ENCODE peak calls at places on chromosome X, in four cellular contexts. D, B, A and I are unnamed samples.

GRCh38 chrX:136694491-136695087 is 46.6 kb downstream of the CD40LG start:
- DNase-seq in A (no peak), D (peak), B (no peak), I (no peak)

GRCh38 chrX:96004386-96004785 is 680.3 kb upstream of the DIAPH2 start:
- DNase-seq in B (no peak), D (no peak), A (no peak), I (no peak)

GRCh38 chrX:7120578-7121219 is 26.8 kb upstream of the STS start:
- DNase-seq in A (no peak), D (no peak), B (no peak), I (no peak)

GRCh38 chrX:107014927-107015326 is 14.9 kb upstream of the MORC4 start:
- DNase-seq in D (no peak), B (no peak), A (no peak), I (no peak)

GRCh38 chrX:127011629-127012028 is 192.1 kb downstream of the PRR32 start:
- DNase-seq in D (no peak), B (no peak), A (no peak), I (no peak)

GRCh38 chrX:107448625-107449468 is 605 bp upstream of the FRMPD3 start:
- DNase-seq in D (no peak), B (peak), A (no peak), I (no peak)

GRCh38 chrX:151694661-151695582 is at the start of gene PRRG3:
- DNase-seq in A (no peak), B (no peak), D (no peak), I (no peak)

GRCh38 chrX:6981718-6982406 is 165.7 kb upstream of the STS start:
- DNase-seq in A (no peak), B (no peak), D (no peak), I (no peak)

GRCh38 chrX:154459843-154460242 is 1.8 kb downstream of the PLXNA3 start:
- DNase-seq in A (no peak), B (no peak), D (no peak), I (no peak)

GRCh38 chrX:154460326-154460725 is 2.2 kb downstream of the PLXNA3 start:
- DNase-seq in A (no peak), B (no peak), D (no peak), I (no peak)

GRCh38 chrX:154458116-154458953 is at the start of gene PLXNA3:
- DNase-seq in D (no peak), B (peak), A (no peak), I (peak)

GRCh38 chrX:154458954-154459829 is 1.1 kb downstream of the PLXNA3 start:
- DNase-seq in A (peak), B (peak), D (no peak), I (peak)

GRCh38 chrX:154457491-154458115 is 478 bp upstream of the PLXNA3 start:
- DNase-seq in A (no peak), B (peak), D (no peak), I (peak)
- H3K27ac ChIP-seq in A (peak), B (peak), D (peak), I (peak)

DNA sequence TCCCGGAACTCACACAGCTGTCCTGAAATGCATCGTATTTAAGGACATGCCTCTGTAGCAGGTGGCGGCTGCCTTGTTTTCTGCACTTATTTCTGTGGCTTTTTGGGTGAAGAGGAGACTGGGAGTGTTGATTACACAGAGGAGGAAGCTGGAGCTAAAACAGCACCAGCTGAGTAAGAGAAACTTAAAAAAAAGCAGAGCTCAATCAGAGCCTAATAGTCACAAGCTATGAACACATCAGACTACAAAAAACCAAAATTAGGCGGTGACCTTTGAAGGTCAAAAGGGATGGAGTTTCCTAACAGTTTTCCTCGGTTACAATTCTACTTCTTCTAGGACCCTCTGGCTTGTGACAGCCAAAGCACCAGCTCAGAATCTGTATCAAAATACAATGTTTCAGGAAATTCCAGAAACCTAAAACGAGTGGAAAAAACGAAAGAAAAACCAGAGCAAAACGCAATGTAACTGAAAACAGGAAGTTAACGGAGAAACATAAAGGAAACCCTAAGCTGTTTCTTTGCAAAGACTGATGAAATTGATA is 13.5 kb downstream of the PRKX start:
- DNase-seq in B (no peak), A (no peak), D (no peak), I (no peak)
- H3K27ac ChIP-seq in B (peak), A (peak), D (no peak), I (peak)

GRCh38 chrX:38819163-38819562 is 17.9 kb downstream of the MID1IP1 start:
- DNase-seq in A (no peak), B (no peak), D (no peak), I (no peak)
- H3K27ac ChIP-seq in A (no peak), B (no peak), D (no peak), I (no peak)

DNA sequence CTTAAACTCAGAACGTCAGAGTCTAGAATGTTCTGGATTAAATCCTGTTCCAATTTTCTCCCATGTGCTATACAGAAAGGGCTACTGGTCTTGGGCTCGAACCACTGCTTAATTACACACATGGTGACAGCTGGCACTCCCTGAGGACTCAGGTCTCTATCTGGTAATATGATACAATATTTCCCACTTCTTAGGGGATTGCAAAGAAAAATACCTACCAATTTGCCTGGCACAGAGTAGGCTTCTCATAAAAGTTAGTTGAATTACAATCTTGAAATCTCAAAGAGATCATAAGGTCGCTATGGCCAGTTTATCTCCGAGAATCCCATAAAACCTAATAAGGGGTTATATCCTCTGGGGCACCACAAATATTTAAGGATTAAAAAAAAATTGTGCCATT is 8.6 kb downstream of the GPM6B start:
- DNase-seq in B (no peak), A (no peak), D (no peak), I (no peak)
- H3K27ac ChIP-seq in B (no peak), A (no peak), D (no peak), I (no peak)

DNA sequence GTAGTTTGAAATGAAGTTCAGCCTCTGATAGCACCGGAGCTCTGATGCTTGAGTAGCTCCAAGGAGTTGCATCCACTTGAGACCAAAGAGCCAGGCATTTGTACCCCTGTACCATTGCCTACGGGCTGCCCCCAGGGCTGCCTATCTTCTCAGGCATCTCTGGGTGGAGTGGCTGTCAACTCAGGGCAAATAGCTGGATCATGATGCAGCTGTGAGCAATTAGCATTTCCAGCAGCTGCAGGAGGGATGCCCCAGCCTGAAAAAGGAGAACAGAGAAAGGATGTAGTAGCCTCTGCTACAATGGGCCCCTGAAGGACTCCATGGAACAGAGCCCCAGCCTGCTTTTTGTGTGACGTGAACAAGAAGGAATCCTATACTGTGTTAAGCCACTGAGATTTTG is 492.6 kb downstream of the BCOR start:
- DNase-seq in A (no peak), D (no peak), B (no peak), I (no peak)
- H3K27ac ChIP-seq in A (no peak), D (no peak), B (no peak), I (no peak)

GRCh38 chrX:115499112-115499805 is 61.7 kb upstream of the PLS3 start:
- DNase-seq in B (no peak), A (no peak), D (no peak), I (no peak)
- H3K27ac ChIP-seq in B (peak), A (peak), D (no peak), I (no peak)

GRCh38 chrX:78105944-78106650 is 2.0 kb downstream of the PGK1 start:
- DNase-seq in D (no peak), A (no peak), B (no peak), I (no peak)
- H3K27ac ChIP-seq in D (no peak), A (peak), B (peak), I (peak)